ENCODE peak calls at places on chromosomes 6 and 20, in five cellular contexts. D, R, C, V and Y are unnamed samples.

GRCh38 chr6:109393882-109394281 is 11.6 kb upstream of the CD164 start:
- DNase-seq in D (no peak), R (no peak), C (no peak), V (peak; percentile 48), Y (no peak)

GRCh38 chr20:11698124-11698523 is 219.6 kb upstream of the BTBD3 start:
- DNase-seq in D (no peak), R (no peak), C (no peak), V (no peak), Y (no peak)

GRCh38 chr6:9292975-9293374 is 857.6 kb upstream of the SLC35B3 start:
- DNase-seq in D (no peak), R (no peak), C (no peak), V (no peak), Y (no peak)

GRCh38 chr20:3739926-3740599 is 7.6 kb downstream of the HSPA12B start:
- DNase-seq in D (no peak), R (no peak), C (no peak), V (no peak), Y (no peak)

GRCh38 chr20:44911264-44911921 is 1.5 kb downstream of the PABPC1L start:
- DNase-seq in D (peak; percentile 96), R (peak; percentile 44), C (no peak), V (peak; percentile 31), Y (no peak)

GRCh38 chr6:12418946-12419345 is 128.8 kb downstream of the EDN1 start:
- DNase-seq in D (no peak), R (no peak), C (no peak), V (no peak), Y (no peak)

GRCh38 chr6:75896526-75896925 is 147.5 kb downstream of the MYO6 start:
- DNase-seq in D (no peak), R (no peak), C (no peak), V (peak; percentile 10), Y (no peak)

GRCh38 chr6:23357185-23357745 is 768.8 kb upstream of the NRSN1 start:
- DNase-seq in D (no peak), R (no peak), C (no peak), V (no peak), Y (no peak)

GRCh38 chr20:50338479-50339195 is 148.0 kb downstream of the CEBPB start:
- DNase-seq in D (peak; percentile 82), R (no peak), C (peak; percentile 6), V (peak; percentile 60), Y (no peak)

GRCh38 chr6:32868257-32868788 is 14.3 kb downstream of the PSMB9 start:
- DNase-seq in D (peak; percentile 27), R (peak; percentile 86), C (peak; percentile 70), V (peak; percentile 73), Y (no peak)

GRCh38 chr20:50469324-50469723 is 40.9 kb upstream of the PTPN1 start:
- DNase-seq in D (no peak), R (no peak), C (no peak), V (no peak), Y (no peak)

GRCh38 chr6:39808934-39809333 is 16.8 kb downstream of the DAAM2 start:
- DNase-seq in D (no peak), R (no peak), C (no peak), V (no peak), Y (no peak)

GRCh38 chr20:8244637-8245036 is 112.6 kb downstream of the PLCB1 start:
- DNase-seq in D (no peak), R (no peak), C (no peak), V (peak; percentile 77), Y (no peak)

GRCh38 chr6:128493877-128494276 is 26.5 kb downstream of the PTPRK start:
- DNase-seq in D (no peak), R (no peak), C (no peak), V (no peak), Y (no peak)

GRCh38 chr6:15994814-15995459 is 133.9 kb upstream of the MYLIP start:
- DNase-seq in D (no peak), R (no peak), C (no peak), V (no peak), Y (no peak)

GRCh38 chr20:4113996-4114603 is 98.7 kb upstream of the RNF24 start:
- DNase-seq in D (no peak), R (no peak), C (no peak), V (no peak), Y (no peak)

GRCh38 chr6:169866668-169867521 is 115.5 kb downstream of the ERMARD start:
- DNase-seq in D (no peak), R (no peak), C (no peak), V (no peak), Y (no peak)

GRCh38 chr6:25122001-25122400 is 157.2 kb upstream of the CARMIL1 start:
- DNase-seq in D (no peak), R (no peak), C (no peak), V (peak; percentile 54), Y (no peak)

GRCh38 chr6:17331238-17331637 is 50.1 kb downstream of the RBM24 start:
- DNase-seq in D (no peak), R (no peak), C (no peak), V (no peak), Y (no peak)

GRCh38 chr6:37485259-37485658 is 14.4 kb downstream of the CCDC167 start:
- DNase-seq in D (peak; percentile 27), R (no peak), C (no peak), V (peak; percentile 29), Y (no peak)

GRCh38 chr6:14863896-14864850 is 381.7 kb upstream of the JARID2 start:
- DNase-seq in D (peak; percentile 20), R (no peak), C (no peak), V (no peak), Y (no peak)